ENCODE peak calls at places on chromosomes 4 and X, in seven cellular contexts. Q is trophoblast cell, B is IMR-90, J is H9, A is mesenchymal stem cell, G is neuronal stem cell, O is H1. I is an unnamed sample.
A peak's percentile ranks its signal among the peaks of the same experiment; 100 is the strongest.

GRCh38 chr4:66169341-66169740 is 499.1 kb upstream of the EPHA5 start:
- DNase-seq in G (no peak), A (peak; percentile 20), B (no peak), Q (no peak), O (no peak), J (no peak), I (peak; percentile 58)

GRCh38 chr4:17562157-17562556 is 14.8 kb upstream of the LAP3 start:
- DNase-seq in Q (no peak), J (no peak), A (no peak), O (no peak), B (no peak), G (no peak), I (peak; percentile 50)

GRCh38 chr4:77127837-77128621 is 29.0 kb upstream of the CCNG2 start:
- DNase-seq in J (no peak), A (no peak), G (no peak), B (no peak), Q (no peak), O (no peak), I (peak; percentile 60)

GRCh38 chr4:56217383-56217890 is 169.9 kb downstream of the AASDH start:
- DNase-seq in B (no peak), Q (no peak), O (no peak), A (no peak), G (no peak), J (no peak), I (no peak)

GRCh38 chrX:41265615-41266014 is 68.3 kb upstream of the DDX3X start:
- DNase-seq in G (no peak), O (no peak), A (no peak), J (no peak), Q (peak; percentile 75), B (peak; percentile 69), I (no peak)

GRCh38 chr4:162838671-162839070 is 328.0 kb downstream of the NAF1 start:
- DNase-seq in O (no peak), G (no peak), B (no peak), A (no peak), Q (peak; percentile 82), J (no peak), I (no peak)

GRCh38 chr4:173333658-173334084 is 487 bp downstream of the HMGB2 start:
- DNase-seq in Q (no peak), B (peak; percentile 19), G (peak; percentile 41), O (no peak), A (no peak), J (peak; percentile 36), I (peak; percentile 42)

GRCh38 chrX:95056901-95057300 is 1382.9 kb downstream of the FAM133A start:
- DNase-seq in J (no peak), B (peak; percentile 4), A (no peak), Q (no peak), G (no peak), O (no peak), I (peak; percentile 27)

GRCh38 chr4:8846046-8846720 is 25.5 kb downstream of the HMX1 start:
- DNase-seq in J (peak; percentile 20), A (no peak), G (no peak), Q (no peak), O (no peak), B (no peak), I (no peak)

GRCh38 chr4:163372035-163372434 is 28.3 kb downstream of the NPY5R start:
- DNase-seq in A (no peak), B (no peak), Q (no peak), J (no peak), G (no peak), O (no peak), I (no peak)

GRCh38 chrX:139639253-139639652 is 68.7 kb downstream of the MCF2 start:
- DNase-seq in G (no peak), B (no peak), A (no peak), O (no peak), J (no peak), Q (no peak), I (no peak)

GRCh38 chrX:9867214-9867613 is 81.0 kb downstream of the SHROOM2 start:
- DNase-seq in A (no peak), B (no peak), Q (no peak), O (no peak), J (no peak), G (no peak), I (no peak)

GRCh38 chr4:21656832-21657231 is 291.7 kb downstream of the KCNIP4 start:
- DNase-seq in Q (no peak), B (no peak), G (no peak), J (no peak), O (peak; percentile 2), A (peak; percentile 82), I (peak; percentile 67)

GRCh38 chrX:103688949-103689348 is 2.5 kb upstream of the MORF4L2 start:
- DNase-seq in O (no peak), G (no peak), Q (peak; percentile 67), B (peak; percentile 44), J (no peak), A (peak; percentile 49), I (peak; percentile 11)

GRCh38 chr4:56215138-56215793 is 172.0 kb downstream of the AASDH start:
- DNase-seq in J (no peak), G (no peak), A (no peak), B (no peak), Q (no peak), O (no peak), I (no peak)

GRCh38 chrX:135707880-135708279 is 5.6 kb upstream of the CT45A1 start:
- DNase-seq in J (peak; percentile 64), Q (peak; percentile 20), O (peak; percentile 1), B (no peak), G (no peak), A (no peak), I (peak; percentile 8)

GRCh38 chr4:123398151-123398802 is 1.7 kb downstream of the SPRY1 start:
- DNase-seq in J (peak; percentile 65), G (peak; percentile 54), Q (peak; percentile 79), A (peak; percentile 69), B (peak; percentile 62), O (no peak), I (peak; percentile 83)

GRCh38 chr4:89469930-89470375 is 162.4 kb upstream of the GPRIN3 start:
- DNase-seq in J (no peak), A (peak; percentile 92), G (no peak), B (peak; percentile 98), O (no peak), Q (peak; percentile 29), I (no peak)

GRCh38 chr4:111989817-111990216 is 155.4 kb upstream of the FAM241A start:
- DNase-seq in A (no peak), O (no peak), Q (no peak), J (no peak), G (no peak), B (no peak), I (no peak)

GRCh38 chr4:111994392-111994791 is 150.9 kb upstream of the FAM241A start:
- DNase-seq in G (no peak), A (no peak), J (no peak), Q (no peak), B (no peak), O (no peak), I (no peak)

GRCh38 chr4:111991797-111992196 is 153.5 kb upstream of the FAM241A start:
- DNase-seq in O (no peak), G (no peak), A (peak; percentile 94), B (peak; percentile 53), Q (peak; percentile 38), J (no peak), I (no peak)

GRCh38 chr4:111991163-111991562 is 154.1 kb upstream of the FAM241A start:
- DNase-seq in G (no peak), B (no peak), A (no peak), O (no peak), Q (no peak), J (no peak), I (no peak)

DNA sequence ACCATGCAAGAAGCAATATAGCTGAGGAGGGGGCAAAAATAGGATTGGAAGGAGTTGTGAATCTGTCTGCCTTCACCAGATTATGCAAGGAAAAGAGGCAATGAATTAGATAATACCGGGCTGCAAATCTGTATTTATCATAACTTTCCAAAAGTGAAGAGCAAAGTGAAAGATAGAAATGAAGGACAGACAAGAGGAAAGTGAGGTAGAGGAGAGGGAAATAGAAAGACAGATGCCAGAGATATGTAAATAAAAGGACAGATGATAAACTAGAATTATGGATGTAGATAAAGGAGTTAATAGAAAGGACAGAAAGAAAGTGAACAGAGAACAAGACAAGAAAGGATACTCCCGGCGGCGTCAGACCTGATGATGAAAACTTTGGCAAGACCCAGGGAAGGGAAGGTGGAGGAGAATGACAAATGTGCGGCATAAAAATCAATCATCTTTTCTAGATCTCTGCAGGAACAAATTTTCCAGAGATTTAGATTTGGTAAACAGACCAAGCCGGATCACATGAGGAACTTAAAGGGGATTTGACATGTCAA is 152.6 kb upstream of the FAM241A start:
- DNase-seq in A (no peak), O (no peak), Q (no peak), B (no peak), G (no peak), J (no peak), I (no peak)
- H3K23ac ChIP-seq in A (no peak overlapping the region), O (no peak overlapping the region), Q (no peak overlapping the region), B (no peak overlapping the region), G (no peak overlapping the region), J (no peak overlapping the region), I (no peak overlapping the region)

GRCh38 chrX:120262781-120263719 is 12.4 kb downstream of the ZBTB33 start:
- DNase-seq in B (no peak), O (no peak), Q (no peak), A (no peak), G (no peak), J (peak; percentile 55), I (peak; percentile 76)

GRCh38 chrX:120264315-120264714 is 13.7 kb downstream of the ZBTB33 start:
- DNase-seq in Q (no peak), A (no peak), G (no peak), J (no peak), B (no peak), O (no peak), I (no peak)

GRCh38 chrX:120260369-120260768 is 9.8 kb downstream of the ZBTB33 start:
- DNase-seq in O (no peak), J (no peak), G (no peak), Q (no peak), B (no peak), A (no peak), I (no peak)
- H4K8ac ChIP-seq in O (no peak overlapping the region), J (no peak overlapping the region), G (no peak overlapping the region), Q (no peak overlapping the region), B (no peak overlapping the region), A (no peak overlapping the region), I (no peak overlapping the region)

DNA sequence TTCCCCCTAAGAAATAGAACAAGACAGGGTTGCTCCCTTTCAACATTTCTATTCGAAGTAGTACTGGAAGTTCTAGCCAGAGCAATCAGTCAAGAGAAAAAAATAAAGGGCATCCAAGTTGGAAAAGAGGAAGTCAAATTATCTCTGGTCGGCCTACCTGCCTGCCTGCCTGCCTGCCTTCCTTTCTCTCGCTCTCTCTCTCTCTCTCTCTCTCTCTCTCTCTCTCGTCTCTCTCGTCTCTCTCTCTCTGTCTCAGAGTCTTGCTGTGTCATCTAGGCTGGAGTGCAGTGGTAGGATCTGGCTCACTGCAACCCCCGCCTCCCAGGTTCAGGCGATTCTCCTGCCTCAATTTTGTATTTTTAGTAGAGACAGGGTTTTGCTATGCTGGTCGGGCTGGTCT is 42.9 kb downstream of the CCKAR start:
- DNase-seq in A (no peak), G (no peak), B (no peak), J (no peak), O (no peak), Q (no peak), I (no peak)
- H3K23ac ChIP-seq in A (no peak overlapping the region), G (no peak overlapping the region), B (no peak overlapping the region), J (no peak overlapping the region), O (no peak overlapping the region), Q (no peak overlapping the region), I (no peak overlapping the region)

GRCh38 chr4:4667643-4668081 is 125.8 kb upstream of the STX18 start:
- DNase-seq in J (peak; percentile 86), O (no peak), Q (no peak), A (no peak), B (no peak), G (peak; percentile 48), I (peak; percentile 89)
- H4K8ac ChIP-seq in J (no peak overlapping the region), O (peak overlapping the region; percentile 1), Q (peak overlapping the region; percentile 34), A (no peak overlapping the region), B (no peak overlapping the region), G (no peak overlapping the region), I (no peak overlapping the region)

I was measured in mesendoderm.